ENCODE peak calls at places on chromosomes 1 and 21, in four cellular contexts. V, N, I and D are unnamed samples.

GRCh38 chr1:96387785-96388184 is 333.8 kb upstream of the PTBP2 start:
- DNase-seq in V (no peak), N (no peak), I (no peak), D (no peak)

GRCh38 chr1:228058981-228059535 is 23.4 kb upstream of the ARF1 start:
- DNase-seq in V (peak), N (peak), I (no peak), D (no peak)

GRCh38 chr1:51518033-51518729 is 885 bp downstream of the EPS15 start:
- DNase-seq in V (peak), N (peak), I (no peak), D (peak)

GRCh38 chr1:73160759-73161158 is 878.4 kb upstream of the NEGR1 start:
- DNase-seq in V (no peak), N (no peak), I (no peak), D (no peak)

GRCh38 chr1:6935379-6936307 is 150.4 kb downstream of the CAMTA1 start:
- DNase-seq in V (no peak), N (no peak), I (no peak), D (no peak)

GRCh38 chr1:90114521-90115141 is 119.7 kb downstream of the ZNF326 start:
- DNase-seq in V (no peak), N (no peak), I (peak), D (peak)

GRCh38 chr1:50458507-50458906 is 35.3 kb upstream of the DMRTA2 start:
- DNase-seq in V (no peak), N (no peak), I (no peak), D (no peak)

GRCh38 chr1:44808938-44809917 is 905 bp downstream of the BTBD19 start:
- DNase-seq in V (peak), N (peak), I (no peak), D (peak)

GRCh38 chr1:26838474-26839338 is 12.2 kb downstream of the ZDHHC18 start:
- DNase-seq in V (no peak), N (peak), I (no peak), D (no peak)

GRCh38 chr21:36349315-36349714 is 29.3 kb downstream of the MORC3 start:
- DNase-seq in V (no peak), N (no peak), I (no peak), D (no peak)